ENCODE peak calls at places on chromosome 17, in ten cellular contexts. D, L, S, Q, E, T, B, O, W and V are unnamed samples. For H3K4me1, the result is how much of the 10 kb centered on the place peaks cover.

GRCh38 chr17:42844761-42845555 is 578 bp downstream of the AOC2 start:
- ATAC-seq in L (no peak), Q (no peak), E (no peak), D (no peak), W (no peak), S (no peak), T (no peak), B (no peak), O (no peak), V (no peak)

GRCh38 chr17:38451840-38452529 is 23.7 kb downstream of the ARHGAP23 start:
- ATAC-seq in T (peak), Q (peak), B (no peak), O (no peak), S (no peak), E (peak), D (no peak), W (no peak), L (no peak), V (peak)

GRCh38 chr17:40949406-40949805 is 12.0 kb upstream of the KRT23 start:
- ATAC-seq in L (no peak), W (no peak), E (no peak), Q (no peak), D (no peak), B (peak), S (no peak), O (no peak), T (no peak), V (no peak)

GRCh38 chr17:80471922-80472321 is 4.5 kb downstream of the NPTX1 start:
- ATAC-seq in B (no peak), E (no peak), D (no peak), S (peak), L (no peak), O (no peak), T (no peak), Q (no peak), W (no peak), V (no peak)

GRCh38 chr17:49180303-49180702 is 30.1 kb downstream of the GNGT2 start:
- ATAC-seq in B (peak), E (no peak), O (no peak), Q (peak), D (no peak), T (no peak), W (peak), S (peak), L (peak), V (no peak)

GRCh38 chr17:9900019-9900594 is 5.0 kb downstream of the RCVRN start:
- ATAC-seq in T (no peak), L (no peak), D (no peak), B (no peak), Q (no peak), S (no peak), E (no peak), O (no peak), W (no peak), V (peak)

GRCh38 chr17:45745843-45746494 is 38.2 kb upstream of the CRHR1 start:
- ATAC-seq in Q (no peak), S (no peak), B (no peak), O (no peak), L (no peak), D (no peak), E (no peak), T (no peak), W (no peak), V (no peak)

GRCh38 chr17:66341462-66341861 is 39.0 kb downstream of the PRKCA start:
- ATAC-seq in Q (no peak), W (peak), O (no peak), E (no peak), L (peak), D (no peak), S (no peak), T (no peak), B (peak), V (no peak)

GRCh38 chr17:6670999-6671398 is 19.4 kb downstream of the C17orf100 start:
- ATAC-seq in Q (no peak), E (no peak), T (no peak), L (no peak), S (no peak), B (no peak), D (no peak), O (no peak), W (no peak), V (no peak)

GRCh38 chr17:6843241-6843890 is 11.8 kb upstream of the TEKT1 start:
- ATAC-seq in S (no peak), B (no peak), T (peak), L (peak), W (peak), O (no peak), D (no peak), Q (no peak), E (no peak), V (no peak)

GRCh38 chr17:968812-969766 is 10.5 kb downstream of the NXN start:
- ATAC-seq in E (peak), L (no peak), S (no peak), D (no peak), B (no peak), Q (peak), W (no peak), O (no peak), T (no peak), V (peak)

GRCh38 chr17:71633391-71633849 is 487.4 kb upstream of the SOX9 start:
- ATAC-seq in O (no peak), Q (peak), W (no peak), L (no peak), S (no peak), D (no peak), B (no peak), T (peak), E (peak), V (no peak)

GRCh38 chr17:34613064-34614019 is 34.0 kb downstream of the TMEM132E start:
- ATAC-seq in D (no peak), L (peak), S (no peak), W (no peak), T (peak), O (no peak), B (no peak), Q (no peak), E (peak), V (no peak)

GRCh38 chr17:40648326-40648968 is 829 bp upstream of the SMARCE1 start:
- ATAC-seq in B (peak), L (peak), D (peak), T (peak), Q (peak), E (peak), W (peak), S (peak), O (no peak), V (peak)

GRCh38 chr17:67474081-67474661 is 97.1 kb downstream of the PITPNC1 start:
- ATAC-seq in W (no peak), T (no peak), B (no peak), L (no peak), D (peak), S (no peak), O (no peak), Q (no peak), E (no peak), V (peak)

GRCh38 chr17:48427598-48427997 is 2.4 kb downstream of the SKAP1 start:
- ATAC-seq in E (no peak), B (no peak), D (no peak), T (no peak), O (peak), L (no peak), W (peak), Q (no peak), S (peak), V (no peak)

GRCh38 chr17:59695943-59696681 is 11.1 kb downstream of the PTRH2 start:
- ATAC-seq in O (no peak), D (no peak), T (peak), L (no peak), B (no peak), W (peak), S (no peak), Q (no peak), E (no peak), V (no peak)

GRCh38 chr17:49795372-49795771 is 6.9 kb downstream of the KAT7 start:
- ATAC-seq in Q (no peak), T (no peak), D (no peak), S (no peak), W (peak), L (no peak), B (no peak), O (no peak), E (no peak), V (no peak)

GRCh38 chr17:44785921-44786320 is 27.1 kb downstream of the ADAM11 start:
- ATAC-seq in T (no peak), O (no peak), W (no peak), L (no peak), B (no peak), E (no peak), S (no peak), Q (peak), D (no peak), V (no peak)

GRCh38 chr17:13776027-13776551 is 174.4 kb upstream of the HS3ST3A1 start:
- ATAC-seq in T (peak), E (peak), D (peak), L (peak), O (no peak), Q (peak), S (no peak), B (no peak), W (no peak), V (no peak)

GRCh38 chr17:71237903-71238538 is 882.8 kb upstream of the SOX9 start:
- ATAC-seq in B (no peak), W (no peak), S (no peak), Q (no peak), E (peak), L (no peak), T (peak), D (no peak), O (no peak), V (no peak)

GRCh38 chr17:36500745-36501225 is 14.3 kb downstream of the ZNHIT3 start:
- ATAC-seq in W (no peak), Q (peak), L (no peak), T (no peak), O (no peak), B (no peak), S (no peak), E (no peak), D (no peak), V (no peak)

DNA sequence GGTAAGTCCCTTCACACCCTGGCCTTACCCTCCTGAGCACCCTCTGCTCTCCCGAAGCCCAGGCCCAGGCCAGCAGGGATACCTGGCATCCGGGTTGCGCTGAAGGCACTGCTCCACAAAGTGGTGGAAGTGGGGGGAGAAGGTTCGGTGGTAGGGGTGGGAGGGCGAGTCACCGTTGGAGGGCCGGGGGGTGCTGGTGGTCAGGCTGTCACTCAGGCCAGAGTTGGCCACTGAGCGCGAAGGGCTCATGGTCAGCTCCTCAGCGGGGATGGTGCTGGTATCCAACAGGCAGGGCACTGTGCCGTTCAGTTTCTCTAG is 4.3 kb upstream of the LIMD2 start:
- ATAC-seq in T (no peak), D (no peak), B (no peak), O (no peak), E (no peak), S (no peak), Q (no peak), W (no peak), L (no peak), V (no peak)
- H3K4me1 ChIP-seq in T (under half), D (under half), B (under half), O (half or more), E (under half), S (half or more), Q (under half), W (under half), L (under half), V (under half)

DNA sequence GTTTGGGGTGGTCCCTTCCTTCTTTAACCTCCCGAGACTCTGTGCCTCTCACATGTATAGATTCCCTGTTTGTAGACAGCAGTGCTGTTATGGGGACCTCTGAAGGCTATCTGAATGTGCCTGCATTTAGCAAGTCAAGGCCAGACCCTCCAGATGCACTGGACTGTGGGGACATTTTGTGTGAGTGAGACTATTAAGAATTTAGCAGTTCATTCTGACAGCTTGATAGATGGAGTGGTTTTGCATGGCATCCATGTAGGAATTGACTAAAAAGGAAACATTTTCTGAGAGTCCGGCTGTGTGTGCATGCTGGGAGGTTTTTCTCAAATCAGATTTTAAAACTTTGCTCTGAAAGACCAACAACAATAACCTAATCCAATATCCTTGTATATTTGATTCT is 226.3 kb downstream of the MSI2 start:
- ATAC-seq in E (no peak), O (no peak), D (no peak), W (no peak), L (no peak), B (no peak), Q (no peak), T (no peak), S (no peak), V (no peak)
- H3K27ac ChIP-seq in E (no peak), O (no peak), D (no peak), W (no peak), L (no peak), B (no peak), Q (no peak), T (no peak), S (no peak), V (peak)

GRCh38 chr17:75334723-75335122 is 45.5 kb upstream of the SLC25A19 start:
- ATAC-seq in O (no peak), Q (no peak), E (no peak), T (no peak), S (no peak), D (no peak), B (no peak), W (no peak), L (no peak), V (no peak)

GRCh38 chr17:75335315-75335714 is 46.1 kb upstream of the SLC25A19 start:
- ATAC-seq in E (no peak), L (no peak), T (no peak), D (no peak), B (no peak), Q (no peak), W (no peak), O (no peak), S (no peak), V (no peak)

GRCh38 chr17:75341784-75342183 is 52.6 kb upstream of the SLC25A19 start:
- ATAC-seq in S (no peak), W (no peak), T (no peak), L (no peak), Q (no peak), D (no peak), O (no peak), B (no peak), E (no peak), V (no peak)

GRCh38 chr17:75340636-75341035 is 51.4 kb upstream of the SLC25A19 start:
- ATAC-seq in T (no peak), W (no peak), B (no peak), D (no peak), Q (no peak), E (no peak), L (peak), S (no peak), O (no peak), V (no peak)

DNA sequence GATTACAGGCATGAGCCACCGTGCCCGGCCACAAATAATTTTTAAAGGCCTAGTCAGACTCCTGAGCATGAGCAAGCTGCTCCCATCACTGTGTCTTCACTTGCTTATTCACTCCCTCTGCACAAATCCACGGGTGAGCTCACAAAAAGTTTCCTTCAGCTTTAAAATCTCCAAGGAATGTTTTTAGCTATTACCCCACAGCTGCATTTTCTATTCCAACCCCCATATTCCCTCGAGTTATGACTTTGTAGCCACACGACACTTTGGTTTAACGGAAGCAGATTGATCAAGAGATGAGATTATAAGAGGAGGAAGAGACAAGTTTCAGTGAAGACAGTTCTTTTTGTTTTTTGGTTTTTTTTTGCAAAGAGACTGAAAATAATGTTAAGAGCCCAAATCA is 49.1 kb upstream of the SLC25A19 start:
- ATAC-seq in T (no peak), D (no peak), W (peak), Q (no peak), O (no peak), B (no peak), L (no peak), S (peak), E (no peak), V (no peak)
- H3K4me1 ChIP-seq in T (under half), D (under half), W (under half), Q (under half), O (half or more), B (under half), L (under half), S (half or more), E (under half), V (under half)

GRCh38 chr17:81713556-81714411 is 1.7 kb downstream of the SLC25A10 start:
- ATAC-seq in D (no peak), O (no peak), B (peak), E (no peak), T (peak), Q (no peak), S (no peak), W (no peak), L (peak), V (no peak)

GRCh38 chr17:81713004-81713555 is 996 bp downstream of the SLC25A10 start:
- ATAC-seq in T (no peak), E (no peak), L (peak), Q (no peak), O (no peak), D (no peak), W (no peak), B (peak), S (no peak), V (no peak)

GRCh38 chr17:81710514-81711308 is 1.4 kb upstream of the SLC25A10 start:
- ATAC-seq in W (peak), S (no peak), Q (no peak), L (no peak), E (no peak), D (no peak), B (no peak), T (no peak), O (no peak), V (no peak)

GRCh38 chr17:81712468-81713003 is 452 bp downstream of the SLC25A10 start:
- ATAC-seq in S (no peak), E (peak), D (no peak), Q (peak), B (peak), L (peak), T (peak), O (peak), W (peak), V (peak)

GRCh38 chr17:81711814-81712467 is at the start of gene SLC25A10:
- ATAC-seq in D (peak), Q (peak), O (peak), E (peak), B (peak), S (peak), T (peak), L (peak), W (peak), V (peak)
- H3K27ac ChIP-seq in D (peak), Q (peak), O (peak), E (no peak), B (peak), S (no peak), T (peak), L (peak), W (peak), V (peak)

GRCh38 chr17:78256705-78257559 is 25.5 kb downstream of the TMEM235 start:
- ATAC-seq in T (no peak), E (no peak), O (no peak), B (no peak), D (no peak), L (no peak), W (no peak), S (no peak), Q (no peak), V (no peak)
- H3K4me1 ChIP-seq in T (under half), E (under half), O (half or more), B (half or more), D (under half), L (under half), W (under half), S (half or more), Q (half or more), V (under half)

GRCh38 chr17:78946131-78946530 is 20.9 kb upstream of the TIMP2 start:
- ATAC-seq in B (no peak), O (no peak), S (no peak), Q (no peak), E (no peak), T (no peak), L (no peak), W (no peak), D (no peak), V (no peak)
- H3K27ac ChIP-seq in B (no peak), O (no peak), S (no peak), Q (no peak), E (no peak), T (no peak), L (no peak), W (no peak), D (no peak), V (no peak)